ENCODE peak calls at places on chromosomes 7 and 10, in nine cellular contexts. W, A, I, G, K, S, X, P and Z are unnamed samples.

GRCh38 chr7:4100148-4100547 is 581.9 kb upstream of the FOXK1 start:
- DNase-seq in W (no peak), A (no peak), I (no peak), G (no peak), K (no peak), S (no peak), X (no peak), P (no peak), Z (no peak)

GRCh38 chr7:85184599-85185354 is 2.1 kb downstream of the SEMA3D start:
- DNase-seq in W (no peak), A (no peak), I (peak), G (peak), K (peak), S (peak), X (peak), P (peak), Z (no peak)

GRCh38 chr7:68199951-68200660 is 1203.5 kb downstream of the TYW1 start:
- DNase-seq in W (no peak), A (no peak), I (no peak), G (no peak), K (no peak), S (no peak), X (no peak), P (no peak), Z (no peak)

GRCh38 chr7:87369216-87369615 is 23.8 kb downstream of the CROT start:
- DNase-seq in W (no peak), A (no peak), I (no peak), G (no peak), K (no peak), S (no peak), X (no peak), P (no peak), Z (no peak)

GRCh38 chr10:66799474-66799873 is 126.4 kb upstream of the LRRTM3 start:
- DNase-seq in W (no peak), A (no peak), I (no peak), G (no peak), K (no peak), S (no peak), X (no peak), P (no peak), Z (no peak)

GRCh38 chr7:151992375-151992774 is 33.1 kb upstream of the GALNT11 start:
- DNase-seq in W (no peak), A (peak), I (peak), G (peak), K (no peak), S (peak), X (peak), P (no peak), Z (peak)

GRCh38 chr10:24721254-24722106 is 2.2 kb downstream of the ARHGAP21 start:
- DNase-seq in W (no peak), A (peak), I (peak), G (no peak), K (peak), S (peak), X (peak), P (peak), Z (no peak)

GRCh38 chr7:99036531-99037175 is 107.3 kb downstream of the SMURF1 start:
- DNase-seq in W (no peak), A (peak), I (peak), G (peak), K (peak), S (no peak), X (peak), P (no peak), Z (no peak)

GRCh38 chr7:42208586-42208985 is 28.4 kb downstream of the GLI3 start:
- DNase-seq in W (no peak), A (no peak), I (no peak), G (no peak), K (no peak), S (no peak), X (no peak), P (no peak), Z (no peak)

GRCh38 chr10:52890281-52890680 is 117.7 kb upstream of the MBL2 start:
- DNase-seq in W (no peak), A (no peak), I (no peak), G (no peak), K (no peak), S (no peak), X (no peak), P (no peak), Z (no peak)
- TF ChIP-seq CTCF in W (no peak), A (no peak), I (no peak), G (no peak), K (no peak), S (no peak), X (no peak), P (no peak), Z (no peak)

GRCh38 chr10:102672822-102673200 is 28.5 kb downstream of the TRIM8 start:
- DNase-seq in W (no peak), A (no peak), I (no peak), G (no peak), K (no peak), S (no peak), X (no peak), P (peak), Z (no peak)

GRCh38 chr10:102670871-102671434 is 26.7 kb downstream of the TRIM8 start:
- DNase-seq in W (no peak), A (no peak), I (peak), G (no peak), K (no peak), S (no peak), X (peak), P (no peak), Z (no peak)

GRCh38 chr10:102670065-102670400 is 25.8 kb downstream of the TRIM8 start:
- DNase-seq in W (no peak), A (no peak), I (no peak), G (no peak), K (no peak), S (no peak), X (no peak), P (no peak), Z (no peak)

GRCh38 chr10:102668312-102669110 is 24.2 kb downstream of the TRIM8 start:
- DNase-seq in W (no peak), A (no peak), I (peak), G (no peak), K (no peak), S (no peak), X (peak), P (no peak), Z (no peak)

GRCh38 chr10:102669206-102670064 is 25.2 kb downstream of the TRIM8 start:
- DNase-seq in W (no peak), A (no peak), I (peak), G (no peak), K (no peak), S (peak), X (peak), P (no peak), Z (peak)
- TF ChIP-seq CTCF in W (peak), A (peak), I (peak), G (peak), K (no peak), S (peak), X (peak), P (no peak), Z (peak)

GRCh38 chr10:124674768-124675222 is 69.4 kb downstream of the FAM53B start:
- DNase-seq in W (no peak), A (no peak), I (no peak), G (no peak), K (no peak), S (peak), X (no peak), P (no peak), Z (no peak)
- TF ChIP-seq CTCF in W (no peak), A (no peak), I (no peak), G (no peak), K (no peak), S (no peak), X (no peak), P (no peak), Z (no peak)

GRCh38 chr10:17250736-17251135 is 22.7 kb downstream of the VIM start:
- DNase-seq in W (no peak), A (peak), I (no peak), G (no peak), K (no peak), S (no peak), X (no peak), P (no peak), Z (no peak)
- TF ChIP-seq CTCF in W (peak), A (no peak), I (no peak), G (peak), K (no peak), S (no peak), X (peak), P (no peak), Z (no peak)

GRCh38 chr7:33809218-33809617 is 96.1 kb upstream of the BMPER start:
- DNase-seq in W (no peak), A (no peak), I (no peak), G (no peak), K (no peak), S (no peak), X (no peak), P (no peak), Z (no peak)

GRCh38 chr7:33806284-33807157 is 98.8 kb upstream of the BMPER start:
- DNase-seq in W (no peak), A (peak), I (no peak), G (peak), K (peak), S (no peak), X (no peak), P (peak), Z (no peak)

GRCh38 chr7:33807158-33807530 is 98.2 kb upstream of the BMPER start:
- DNase-seq in W (no peak), A (no peak), I (no peak), G (no peak), K (no peak), S (no peak), X (no peak), P (no peak), Z (no peak)

GRCh38 chr7:33805630-33806233 is 99.6 kb upstream of the BMPER start:
- DNase-seq in W (no peak), A (peak), I (no peak), G (peak), K (peak), S (no peak), X (no peak), P (no peak), Z (no peak)

DNA sequence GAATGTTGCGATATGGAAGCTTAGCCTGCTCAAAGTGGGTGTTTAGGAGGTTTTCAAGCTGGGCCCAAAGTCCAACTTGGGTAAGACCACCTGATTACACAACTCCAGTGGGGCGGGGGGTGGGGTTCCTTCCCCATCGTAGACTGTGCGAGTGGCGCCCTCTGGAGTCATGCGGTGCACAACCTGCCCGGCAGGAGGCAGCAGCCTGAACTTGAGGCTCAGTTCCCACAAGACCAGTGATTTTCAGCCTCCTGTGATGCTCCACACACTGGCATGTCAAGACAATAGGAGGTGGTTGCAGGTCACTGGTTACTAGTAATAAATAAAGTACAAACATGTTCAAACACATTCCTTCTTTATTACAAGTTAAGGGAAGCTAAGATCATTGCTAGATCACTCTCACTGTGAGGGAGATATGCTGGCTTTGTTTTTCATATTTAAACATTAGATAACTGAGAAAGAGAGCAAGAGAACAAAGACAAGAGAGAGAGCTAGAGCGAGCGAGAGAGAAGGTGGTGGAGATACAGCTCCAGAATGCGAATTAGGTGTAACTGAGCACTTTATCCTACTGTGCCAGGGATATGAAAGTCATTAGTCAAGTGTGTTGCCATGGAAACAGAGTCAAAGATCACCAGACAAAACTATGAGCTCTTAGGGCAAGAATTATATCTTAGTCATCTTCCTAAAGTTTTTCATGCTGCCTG is 97.4 kb upstream of the BMPER start:
- DNase-seq in W (peak), A (peak), I (peak), G (peak), K (peak), S (no peak), X (no peak), P (no peak), Z (no peak)
- TF ChIP-seq CTCF in W (peak), A (peak), I (peak), G (peak), K (peak), S (no peak), X (peak), P (no peak), Z (no peak)

GRCh38 chr10:25933653-25934608 is at the start of gene MYO3A:
- DNase-seq in W (no peak), A (no peak), I (peak), G (no peak), K (no peak), S (no peak), X (no peak), P (no peak), Z (no peak)

DNA sequence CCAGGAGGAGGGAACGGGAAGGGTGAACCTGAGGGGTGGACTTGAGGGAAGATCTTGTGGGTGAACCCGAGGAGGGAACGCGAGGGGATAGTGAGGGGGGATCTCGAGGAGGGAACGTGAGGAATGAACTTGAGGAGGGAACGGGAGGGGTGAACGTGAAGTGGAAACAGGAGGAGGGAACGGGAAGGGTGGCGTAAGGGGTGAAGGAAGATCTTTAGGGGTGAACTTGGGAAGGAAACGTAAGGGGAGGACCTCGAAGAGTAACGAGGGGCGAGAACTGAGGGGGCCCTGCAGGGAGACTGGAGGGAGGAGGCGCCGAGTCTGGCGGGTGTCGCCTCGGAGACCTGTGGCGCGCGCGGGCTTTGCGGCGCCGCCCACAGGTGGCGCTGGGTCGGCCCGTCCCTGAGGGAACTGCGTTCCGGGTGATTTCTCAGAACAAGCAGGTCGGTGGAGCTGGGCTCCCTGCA is 677 bp downstream of the MYO3A start:
- DNase-seq in W (no peak), A (no peak), I (peak), G (no peak), K (no peak), S (no peak), X (no peak), P (no peak), Z (no peak)
- TF ChIP-seq CTCF in W (no peak), A (no peak), I (peak), G (peak), K (peak), S (peak), X (no peak), P (no peak), Z (no peak)

GRCh38 chr7:52925332-52925731 is 110.1 kb upstream of the POM121L12 start:
- DNase-seq in W (no peak), A (no peak), I (peak), G (no peak), K (no peak), S (no peak), X (no peak), P (no peak), Z (no peak)
- TF ChIP-seq CTCF in W (no peak), A (no peak), I (peak), G (no peak), K (no peak), S (no peak), X (no peak), P (no peak), Z (no peak)